ENCODE peak calls at places on chromosomes 13 and 19, in six cellular contexts. H, L, T, M, C and B are unnamed samples.

GRCh38 chr19:48355555-48355954 is 8.2 kb downstream of the TMEM143 start:
- DNase-seq in H (no peak), L (no peak), T (no peak), M (no peak), C (no peak), B (no peak)

GRCh38 chr19:49347835-49348234 is 12.6 kb downstream of the CD37 start:
- DNase-seq in H (no peak), L (no peak), T (no peak), M (peak), C (no peak), B (no peak)

GRCh38 chr19:10074153-10074552 is 12.0 kb upstream of the SHFL start:
- DNase-seq in H (no peak), L (no peak), T (no peak), M (no peak), C (no peak), B (no peak)

GRCh38 chr19:32869369-32870153 is at the start of gene SLC7A9:
- DNase-seq in H (no peak), L (peak), T (no peak), M (no peak), C (no peak), B (no peak)

GRCh38 chr13:88643233-88643632 is 972.1 kb downstream of the SLITRK5 start:
- DNase-seq in H (no peak), L (no peak), T (no peak), M (no peak), C (no peak), B (no peak)

GRCh38 chr19:35543280-35544109 is 1.9 kb upstream of the TMEM147 start:
- DNase-seq in H (no peak), L (peak), T (no peak), M (no peak), C (no peak), B (no peak)

GRCh38 chr13:102599451-102600012 is 2.7 kb downstream of the TPP2 start:
- DNase-seq in H (no peak), L (no peak), T (no peak), M (no peak), C (no peak), B (no peak)

GRCh38 chr19:50925734-50926133 is 14.5 kb upstream of the KLK4 start:
- DNase-seq in H (no peak), L (no peak), T (no peak), M (no peak), C (no peak), B (no peak)

GRCh38 chr13:63025741-63026140 is 1610.1 kb upstream of the PCDH20 start:
- DNase-seq in H (no peak), L (no peak), T (no peak), M (no peak), C (no peak), B (no peak)

DNA sequence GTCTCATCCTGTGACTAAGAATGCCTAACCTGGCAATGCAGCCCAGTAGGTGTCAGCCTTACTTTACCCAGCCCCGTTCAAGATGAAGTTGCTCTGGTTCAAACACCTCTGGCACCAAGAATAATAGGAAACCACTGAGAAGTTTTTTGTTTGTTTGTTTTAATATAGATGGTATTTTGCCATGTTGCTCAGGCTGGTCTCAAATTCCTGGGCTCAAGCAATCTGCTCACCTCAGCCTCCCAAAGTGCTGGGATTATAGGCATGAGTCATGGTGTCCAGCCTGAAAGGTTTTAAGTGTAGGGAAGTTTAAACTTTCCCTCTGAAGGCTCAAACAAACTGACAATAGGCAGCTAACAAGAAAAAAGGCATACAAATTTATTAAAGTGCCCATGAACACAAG is 51.2 kb upstream of the ABCC4 start:
- DNase-seq in H (no peak), L (no peak), T (no peak), M (no peak), C (no peak), B (no peak)
- TF ChIP-seq CTCF in H (no peak), L (no peak), T (no peak), M (no peak), C (no peak), B (no peak)

DNA sequence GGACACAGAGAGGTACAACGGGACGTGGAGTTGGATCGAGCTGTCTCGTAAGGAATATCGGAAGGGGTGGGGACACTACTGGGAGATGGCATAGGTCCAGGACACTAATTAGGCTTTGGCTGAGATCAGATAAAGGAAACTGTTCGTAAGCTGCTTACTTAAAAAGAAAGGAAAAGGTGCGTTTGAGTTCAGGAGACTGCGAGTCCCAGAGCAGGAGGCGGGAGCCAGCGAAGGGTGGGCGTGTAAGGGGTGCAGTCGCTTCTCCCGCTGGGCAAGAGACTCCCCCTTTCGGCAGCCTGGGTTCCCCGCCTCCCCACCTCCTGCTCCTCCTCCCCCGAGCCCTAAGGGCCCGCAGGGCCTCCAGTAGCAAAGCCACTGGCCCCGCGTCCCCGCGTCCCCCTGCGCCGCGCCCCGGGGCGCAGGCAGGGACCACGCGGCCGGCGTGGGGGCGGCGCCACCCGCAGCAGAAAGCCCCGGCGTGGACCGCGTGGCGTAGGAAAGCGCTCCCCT is 571 bp downstream of the ABCC4 start:
- DNase-seq in H (no peak), L (peak), T (no peak), M (no peak), C (peak), B (peak)
- TF ChIP-seq CTCF in H (no peak), L (no peak), T (no peak), M (peak), C (no peak), B (no peak)

GRCh38 chr19:38141108-38141507 is 82.9 kb downstream of the DPF1 start:
- DNase-seq in H (no peak), L (no peak), T (no peak), M (no peak), C (no peak), B (no peak)

GRCh38 chr19:38144667-38145066 is 79.4 kb downstream of the DPF1 start:
- DNase-seq in H (no peak), L (no peak), T (no peak), M (no peak), C (no peak), B (no peak)

GRCh38 chr19:38142176-38143035 is 81.6 kb downstream of the DPF1 start:
- DNase-seq in H (no peak), L (no peak), T (no peak), M (no peak), C (peak), B (no peak)

GRCh38 chr19:38145627-38146026 is 78.4 kb downstream of the DPF1 start:
- DNase-seq in H (no peak), L (no peak), T (no peak), M (no peak), C (no peak), B (no peak)

DNA sequence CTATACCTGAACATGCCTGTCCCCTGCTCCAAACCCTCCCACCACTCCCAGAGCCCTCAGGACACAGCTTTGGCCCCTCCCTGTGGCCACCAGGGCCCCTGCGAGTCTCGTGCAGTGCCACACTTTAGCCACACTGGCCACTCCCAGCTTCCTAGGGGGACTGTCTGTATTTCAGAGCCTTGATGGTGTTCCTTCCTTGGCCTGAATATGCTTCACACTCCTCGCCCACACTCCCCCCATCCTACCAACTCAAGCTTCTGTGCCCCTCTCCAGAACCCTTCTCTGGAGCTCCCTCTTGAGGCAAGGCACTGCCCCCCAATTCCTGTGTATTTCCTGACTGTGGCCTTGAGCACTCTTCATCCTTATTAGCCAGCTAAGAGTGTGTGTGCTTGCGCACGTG is 80.2 kb downstream of the DPF1 start:
- DNase-seq in H (no peak), L (no peak), T (no peak), M (no peak), C (no peak), B (no peak)
- TF ChIP-seq CTCF in H (no peak), L (no peak), T (no peak), M (peak), C (no peak), B (no peak)

GRCh38 chr13:25668345-25668744 is 296.6 kb downstream of the ATP8A2 start:
- DNase-seq in H (no peak), L (no peak), T (no peak), M (no peak), C (no peak), B (no peak)

GRCh38 chr13:25659091-25659502 is 287.3 kb downstream of the ATP8A2 start:
- DNase-seq in H (no peak), L (no peak), T (no peak), M (no peak), C (no peak), B (no peak)

GRCh38 chr13:25660996-25661395 is 289.2 kb downstream of the ATP8A2 start:
- DNase-seq in H (no peak), L (no peak), T (no peak), M (no peak), C (no peak), B (no peak)

GRCh38 chr13:25657062-25657588 is 285.4 kb downstream of the ATP8A2 start:
- DNase-seq in H (no peak), L (no peak), T (no peak), M (no peak), C (no peak), B (no peak)

DNA sequence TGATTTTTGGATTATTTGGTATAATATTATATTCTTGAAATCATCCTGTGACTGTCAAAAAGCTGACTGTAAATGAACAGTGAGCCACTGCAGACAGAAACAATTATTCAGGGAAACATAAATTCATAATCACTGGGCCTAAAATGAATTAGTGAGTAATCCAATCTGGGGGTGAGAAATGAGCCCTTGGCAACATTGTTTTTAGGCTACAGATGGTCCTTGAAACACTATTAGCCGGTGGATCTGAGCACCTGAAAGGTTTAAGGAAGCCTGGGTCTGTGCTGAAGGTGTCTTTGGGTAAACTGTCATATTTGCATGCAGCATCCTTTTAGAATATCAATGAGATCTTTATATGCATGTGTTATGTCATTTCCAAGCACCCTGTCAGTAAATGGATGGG is 290.7 kb downstream of the ATP8A2 start:
- DNase-seq in H (no peak), L (no peak), T (no peak), M (no peak), C (no peak), B (no peak)
- TF ChIP-seq CTCF in H (no peak), L (no peak), T (no peak), M (no peak), C (no peak), B (no peak)

GRCh38 chr19:12865746-12866415 is 15.4 kb downstream of the DNASE2 start:
- DNase-seq in H (no peak), L (no peak), T (no peak), M (no peak), C (no peak), B (no peak)

GRCh38 chr19:12866416-12867119 is 14.7 kb downstream of the DNASE2 start:
- DNase-seq in H (no peak), L (no peak), T (no peak), M (no peak), C (no peak), B (no peak)

GRCh38 chr19:12864143-12864542 is 17.1 kb downstream of the DNASE2 start:
- DNase-seq in H (no peak), L (no peak), T (no peak), M (no peak), C (no peak), B (no peak)

GRCh38 chr19:12867120-12868099 is 13.8 kb downstream of the DNASE2 start:
- DNase-seq in H (no peak), L (no peak), T (no peak), M (no peak), C (peak), B (peak)

DNA sequence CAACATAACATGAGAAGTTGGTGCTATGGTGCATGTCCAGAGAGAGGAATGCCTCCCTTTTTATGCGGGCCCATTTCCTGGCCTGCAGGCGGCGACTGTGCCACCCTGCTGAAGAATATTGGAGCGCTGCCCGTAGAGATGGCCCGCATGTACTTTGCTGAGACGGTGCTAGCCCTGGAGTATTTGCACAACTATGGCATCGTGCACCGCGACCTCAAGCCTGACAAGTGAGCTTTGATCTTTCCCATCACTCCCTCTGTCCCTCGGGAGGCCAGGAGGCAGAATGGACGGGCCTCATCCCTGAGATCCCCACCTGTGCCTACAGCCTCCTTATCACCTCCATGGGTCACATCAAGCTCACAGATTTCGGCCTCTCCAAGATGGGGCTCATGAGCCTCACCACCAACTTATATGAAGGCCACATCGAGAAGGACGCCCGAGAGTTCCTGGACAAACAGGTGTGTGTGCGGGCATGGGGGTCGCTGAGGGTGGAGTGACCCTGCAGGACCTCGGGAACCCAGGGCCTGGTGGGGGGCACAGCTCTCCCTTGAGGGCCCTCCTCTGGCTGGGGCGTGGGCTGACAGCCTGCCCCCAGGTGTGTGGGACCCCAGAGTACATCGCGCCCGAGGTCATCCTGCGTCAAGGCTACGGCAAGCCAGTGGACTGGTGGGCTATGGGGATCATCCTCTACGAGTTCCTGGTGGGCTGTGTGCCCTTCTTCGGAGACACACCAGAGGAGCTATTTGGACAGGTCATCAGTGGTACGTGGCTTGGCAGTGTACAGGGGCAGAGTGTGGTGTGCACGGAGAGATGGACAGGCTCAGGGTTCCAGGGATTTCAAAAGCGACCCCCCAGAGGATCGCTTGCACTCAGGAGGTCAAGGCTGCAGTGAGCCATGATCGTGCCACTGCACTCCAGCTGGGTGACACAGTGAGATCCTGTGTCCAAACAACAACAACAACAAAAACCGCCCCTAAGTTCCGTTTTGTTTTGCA is 16.2 kb downstream of the DNASE2 start:
- DNase-seq in H (no peak), L (no peak), T (no peak), M (no peak), C (no peak), B (no peak)
- TF ChIP-seq CTCF in H (no peak), L (no peak), T (no peak), M (no peak), C (no peak), B (no peak)

GRCh38 chr19:19410553-19411550 is 5.4 kb downstream of the GATAD2A start:
- DNase-seq in H (no peak), L (no peak), T (no peak), M (no peak), C (no peak), B (no peak)
- TF ChIP-seq CTCF in H (no peak), L (no peak), T (no peak), M (no peak), C (no peak), B (no peak)

DNA sequence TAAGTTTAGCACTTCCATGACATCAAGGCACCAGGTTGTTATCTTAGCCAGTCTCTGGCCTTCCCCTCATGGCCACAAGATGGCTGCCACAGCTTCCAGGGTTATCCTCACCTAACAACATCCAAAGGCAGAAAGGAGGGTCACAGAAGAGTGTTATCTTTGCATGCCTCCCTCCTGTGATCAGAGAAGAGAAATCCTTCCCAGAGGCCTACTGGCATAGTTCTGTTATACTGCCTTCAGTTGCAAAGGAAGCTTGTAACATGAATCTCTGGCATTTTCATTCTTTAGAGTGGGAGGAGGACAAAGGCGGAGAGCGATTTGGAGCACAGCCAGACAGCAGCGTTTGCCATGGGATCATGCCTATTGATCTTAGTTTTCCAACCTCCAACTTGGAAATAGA is 135.6 kb downstream of the DNAJC15 start:
- DNase-seq in H (no peak), L (no peak), T (no peak), M (no peak), C (no peak), B (no peak)
- TF ChIP-seq CTCF in H (no peak), L (no peak), T (no peak), M (no peak), C (no peak), B (peak)

DNA sequence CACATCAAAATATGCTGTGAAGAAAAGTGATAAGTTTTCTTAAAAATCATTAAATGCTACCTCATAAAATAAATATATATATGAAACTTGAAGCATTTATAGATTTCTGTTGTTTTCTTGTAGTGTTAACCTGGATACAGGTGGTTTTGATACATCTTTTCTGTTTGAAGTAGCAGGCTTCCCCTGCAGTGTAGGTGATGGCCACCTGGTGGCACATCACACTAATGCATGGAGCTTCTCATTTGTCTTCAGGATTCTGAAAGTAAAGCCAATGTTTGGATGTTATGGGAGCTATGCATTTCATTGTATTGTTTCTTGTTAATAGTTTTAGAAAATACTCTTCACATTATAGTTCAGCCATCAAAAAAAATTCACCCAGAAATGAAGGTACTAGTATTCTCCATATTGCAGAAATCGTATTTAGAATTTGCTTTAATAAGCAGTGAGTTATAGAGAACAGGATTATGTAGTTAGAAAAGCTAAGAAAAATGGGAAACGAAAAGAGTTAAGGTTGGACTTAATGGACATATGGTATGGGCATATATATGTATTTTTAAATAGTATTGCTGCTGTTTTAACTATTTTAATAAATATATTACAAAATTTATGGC is 18.7 kb downstream of the GPR180 start:
- DNase-seq in H (no peak), L (no peak), T (no peak), M (no peak), C (no peak), B (no peak)
- TF ChIP-seq CTCF in H (no peak), L (no peak), T (no peak), M (peak), C (peak), B (peak)

DNA sequence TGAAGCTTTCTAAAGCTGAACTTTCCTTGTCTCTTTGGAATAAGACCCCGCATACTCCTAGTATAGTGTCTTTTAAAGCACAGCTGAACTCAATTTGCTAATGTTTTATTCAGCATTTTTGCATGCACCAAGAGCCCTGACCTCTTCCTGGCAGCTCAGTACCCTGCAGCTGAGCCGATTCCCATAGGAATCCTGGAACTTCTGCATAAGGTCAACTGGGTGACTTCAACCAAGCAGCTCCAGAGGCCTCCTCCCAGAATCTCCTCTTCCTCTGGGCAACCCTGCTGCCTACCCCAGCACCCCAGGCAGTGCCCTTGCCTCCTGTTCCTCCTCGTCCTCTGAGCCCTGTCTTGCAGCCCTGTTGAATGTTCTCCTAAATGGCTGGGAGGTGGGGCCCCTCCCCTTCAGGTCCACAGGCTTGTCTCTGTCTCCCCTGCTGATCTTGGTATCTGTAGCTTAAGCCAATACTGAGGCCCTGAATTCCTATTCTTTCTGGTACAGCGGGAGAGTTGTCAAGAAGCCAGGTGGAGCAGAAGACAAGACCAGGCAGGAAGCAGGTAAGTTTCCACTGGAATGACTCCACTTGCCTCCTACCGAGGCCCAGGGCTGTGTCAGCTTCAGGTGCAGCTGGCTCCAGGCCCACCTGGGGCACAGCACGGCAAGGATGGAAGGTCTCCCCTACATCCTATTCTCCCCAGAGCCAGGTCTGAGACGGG is 23.6 kb upstream of the CCDC124 start:
- DNase-seq in H (no peak), L (no peak), T (no peak), M (no peak), C (no peak), B (no peak)
- TF ChIP-seq CTCF in H (no peak), L (no peak), T (no peak), M (no peak), C (no peak), B (no peak)